ENCODE peak calls at places on chromosomes 1 and 21, in five cellular contexts. R is cardiac fibroblast, L is osteoblast, A is fibroblast of the aortic adventitia, X is epithelial cell of esophagus. F is an unnamed sample.
A peak's percentile ranks its signal among the peaks of the same experiment; 100 is the strongest.

GRCh38 chr21:25772680-25773079 is 37.9 kb downstream of the GABPA start:
- DNase-seq in R (no peak), L (no peak), A (no peak), X (peak; percentile 52), F (no peak)

GRCh38 chr1:109228167-109228566 is 14.4 kb downstream of the SARS1 start:
- DNase-seq in R (no peak), L (peak; percentile 61), A (no peak), X (no peak), F (no peak)

GRCh38 chr1:162663589-162664030 is 31.3 kb downstream of the DDR2 start:
- DNase-seq in R (peak; percentile 82), L (peak; percentile 58), A (peak; percentile 93), X (peak; percentile 53), F (peak; percentile 81)

GRCh38 chr1:192448026-192448578 is 127.5 kb upstream of the RGS1 start:
- DNase-seq in R (no peak), L (no peak), A (no peak), X (no peak), F (no peak)

GRCh38 chr1:198890531-198890930 is 251.7 kb downstream of the PTPRC start:
- DNase-seq in R (peak; percentile 32), L (no peak), A (peak; percentile 65), X (peak; percentile 52), F (no peak)

GRCh38 chr1:87392241-87393192 is 63.8 kb downstream of the LMO4 start:
- DNase-seq in R (peak; percentile 51), L (peak; percentile 86), A (peak; percentile 20), X (peak; percentile 80), F (no peak)

GRCh38 chr1:119853155-119853554 is 41.9 kb upstream of the REG4 start:
- DNase-seq in R (no peak), L (no peak), A (no peak), X (no peak), F (no peak)

GRCh38 chr1:66732407-66733166 is 19.7 kb upstream of the DYNLT5 start:
- DNase-seq in R (no peak), L (no peak), A (no peak), X (peak; percentile 71), F (no peak)

GRCh38 chr1:109198043-109198695 is 15.5 kb upstream of the SARS1 start:
- DNase-seq in R (peak; percentile 86), L (peak; percentile 92), A (peak; percentile 93), X (peak; percentile 96), F (peak; percentile 71)

GRCh38 chr1:226479432-226479831 is 69.1 kb upstream of the STUM start:
- DNase-seq in R (no peak), L (no peak), A (no peak), X (peak; percentile 90), F (no peak)

GRCh38 chr1:117605811-117606607 is at the start of gene TENT5C:
- DNase-seq in R (peak; percentile 98), L (peak; percentile 99), A (peak; percentile 95), X (peak; percentile 97), F (peak; percentile 82)

GRCh38 chr1:156320560-156320959 is 17.5 kb downstream of the CCT3 start:
- DNase-seq in R (no peak), L (no peak), A (no peak), X (no peak), F (no peak)

GRCh38 chr1:235901461-235901860 is 34.8 kb upstream of the LYST start:
- DNase-seq in R (no peak), L (no peak), A (peak; percentile 66), X (no peak), F (no peak)

GRCh38 chr21:31537872-31538576 is 121.5 kb upstream of the SOD1 start:
- DNase-seq in R (no peak), L (no peak), A (no peak), X (no peak), F (no peak)

GRCh38 chr21:30408782-30409494 is 13.1 kb downstream of the KRTAP13-1 start:
- DNase-seq in R (peak; percentile 81), L (peak; percentile 25), A (peak; percentile 1), X (peak; percentile 94), F (no peak)

GRCh38 chr1:15714438-15715136 is 21.5 kb upstream of the SLC25A34 start:
- DNase-seq in R (peak; percentile 89), L (peak; percentile 88), A (peak; percentile 83), X (no peak), F (peak; percentile 7)

GRCh38 chr1:206982216-206982615 is 12.0 kb upstream of the FCAMR start:
- DNase-seq in R (peak; percentile 54), L (no peak), A (peak; percentile 40), X (peak; percentile 59), F (peak; percentile 8)

GRCh38 chr1:218568962-218569530 is 223.9 kb downstream of the TGFB2 start:
- DNase-seq in R (no peak), L (peak; percentile 30), A (no peak), X (no peak), F (no peak)

DNA sequence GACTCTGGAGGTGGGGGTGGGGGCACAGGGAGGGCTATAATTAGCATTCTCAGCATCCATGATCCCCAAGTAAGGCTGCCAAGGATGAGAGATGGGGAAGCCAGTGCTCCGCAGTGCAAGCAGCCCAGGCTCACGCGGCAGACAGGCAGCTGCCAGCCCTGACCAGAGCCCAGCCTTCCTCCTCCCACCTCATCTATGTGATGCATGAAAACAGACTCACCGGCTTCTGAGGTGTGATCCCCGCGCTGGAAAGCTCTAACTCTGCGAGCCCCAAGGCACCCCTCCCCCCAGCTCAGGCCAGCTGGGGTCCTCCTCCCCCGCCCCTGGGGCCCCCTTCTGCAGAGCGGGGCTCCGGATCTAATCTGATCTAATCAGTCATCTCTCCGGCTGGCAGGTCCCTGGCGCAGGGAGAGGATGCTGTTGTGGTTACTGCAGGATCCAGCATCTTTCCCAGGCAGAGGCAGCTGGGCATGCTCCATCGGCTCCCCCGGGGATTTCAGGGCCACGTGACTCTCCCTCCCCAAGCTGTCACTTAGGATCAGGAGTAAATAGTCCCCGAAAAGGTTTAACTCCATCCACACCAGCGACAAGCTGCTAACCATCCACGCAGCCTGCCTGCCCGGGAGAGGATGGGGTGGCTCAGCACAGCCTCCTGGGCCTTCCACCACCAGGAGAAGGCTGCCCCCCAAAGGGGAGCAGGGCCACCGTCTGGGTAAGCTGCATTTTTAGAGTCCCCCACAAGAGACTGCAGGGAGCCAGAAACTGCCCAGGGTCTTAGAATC is at the start of gene PLEKHA6:
- DNase-seq in R (peak; percentile 65), L (peak; percentile 88), A (peak; percentile 67), X (no peak), F (peak; percentile 18)
- H3K4me3 ChIP-seq in R (no peak within 1 kb of the TSS), L (no peak within 1 kb of the TSS), A (no peak within 1 kb of the TSS), X (no peak within 1 kb of the TSS), F (peak within 1 kb of the TSS; percentile 41)

DNA sequence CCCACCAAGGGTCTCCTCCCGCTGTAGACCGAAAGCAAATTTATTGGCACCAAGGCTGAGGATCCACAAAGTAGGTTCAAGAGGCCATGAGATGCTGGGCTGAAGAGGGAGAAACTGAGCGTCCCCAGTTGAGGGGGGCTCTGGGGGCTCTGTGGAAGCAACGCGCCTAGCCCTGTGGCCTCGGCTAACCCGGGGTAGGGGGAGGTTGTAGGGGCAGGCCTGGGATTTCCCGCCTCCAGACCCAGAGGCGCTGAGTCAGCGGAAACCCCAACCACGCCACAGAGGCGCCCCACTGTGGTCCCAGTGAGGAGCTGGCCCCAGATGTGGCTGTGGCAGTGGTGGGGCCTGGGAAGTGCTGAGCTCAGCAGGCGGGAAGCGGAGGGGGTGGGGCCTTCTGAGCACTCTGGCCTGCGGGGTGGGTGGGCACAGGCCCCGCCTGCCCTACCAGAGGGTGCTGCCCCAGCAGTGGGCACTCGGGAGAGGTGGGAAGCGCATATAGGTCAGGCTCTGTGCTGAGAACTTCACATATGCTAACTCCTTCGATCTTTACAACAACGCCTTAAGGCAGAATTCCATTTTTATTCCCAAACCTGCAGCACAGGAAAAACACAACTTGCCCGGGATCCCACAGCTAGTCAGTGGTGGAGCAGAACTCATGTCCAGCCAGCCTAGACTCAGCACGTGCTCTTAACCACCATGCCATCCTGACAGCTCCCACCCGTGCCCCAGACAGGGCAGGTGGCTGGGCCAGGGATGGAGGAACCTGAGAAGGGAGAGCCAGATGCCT is 1.5 kb upstream of the COL16A1 start:
- DNase-seq in R (peak; percentile 62), L (peak; percentile 89), A (peak; percentile 60), X (peak; percentile 58), F (no peak)
- TF ChIP-seq CTCF in R (peak; percentile 40), L (peak; percentile 38), A (peak; percentile 43), X (peak; percentile 47), F (peak; percentile 56)

GRCh38 chr1:231590453-231591198 is 36.0 kb upstream of the DISC1 start:
- DNase-seq in R (peak; percentile 83), L (peak; percentile 46), A (peak; percentile 86), X (peak; percentile 79), F (peak; percentile 39)

GRCh38 chr1:231594123-231594522 is 32.5 kb upstream of the DISC1 start:
- DNase-seq in R (no peak), L (no peak), A (no peak), X (no peak), F (no peak)

GRCh38 chr1:231592809-231593208 is 33.8 kb upstream of the DISC1 start:
- DNase-seq in R (no peak), L (no peak), A (no peak), X (no peak), F (no peak)

GRCh38 chr1:231594749-231595148 is 31.8 kb upstream of the DISC1 start:
- DNase-seq in R (no peak), L (no peak), A (no peak), X (no peak), F (no peak)

DNA sequence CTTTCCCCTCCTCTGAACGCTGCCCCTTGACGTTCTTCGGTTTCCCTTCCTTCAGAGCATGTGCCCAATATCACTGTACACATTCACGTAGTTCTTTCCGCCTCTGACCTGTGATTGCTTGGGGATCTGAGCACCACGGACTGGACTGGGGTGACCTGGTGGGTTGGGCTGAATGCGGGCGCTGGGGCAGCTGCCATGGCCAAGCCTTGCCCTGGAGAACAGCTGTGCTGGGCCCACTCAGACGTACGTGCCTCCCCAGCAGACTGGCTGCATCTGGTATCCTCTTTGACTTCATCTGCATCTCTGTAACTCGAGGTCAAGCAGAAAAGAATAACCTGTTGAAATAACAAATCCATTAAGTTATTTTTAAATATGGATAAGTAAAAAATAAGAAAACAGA is 35.1 kb upstream of the DISC1 start:
- DNase-seq in R (no peak), L (no peak), A (no peak), X (no peak), F (no peak)
- H3K4me3 ChIP-seq in R (no peak overlapping the region), L (no peak overlapping the region), A (no peak overlapping the region), X (no peak overlapping the region), F (no peak overlapping the region)

GRCh38 chr21:28518620-28519019 is 474.1 kb downstream of the LTN1 start:
- DNase-seq in R (peak; percentile 20), L (peak; percentile 77), A (peak; percentile 52), X (peak; percentile 22), F (no peak)

GRCh38 chr21:28523367-28523766 is 469.3 kb downstream of the LTN1 start:
- DNase-seq in R (peak; percentile 10), L (no peak), A (peak; percentile 45), X (no peak), F (no peak)

GRCh38 chr21:28516996-28517592 is 475.6 kb downstream of the LTN1 start:
- DNase-seq in R (peak; percentile 57), L (no peak), A (no peak), X (peak; percentile 71), F (no peak)

GRCh38 chr21:28521932-28522826 is 470.5 kb downstream of the LTN1 start:
- DNase-seq in R (peak; percentile 70), L (peak; percentile 37), A (peak; percentile 88), X (peak; percentile 51), F (peak; percentile 60)
- TF ChIP-seq CTCF in R (peak; percentile 70), L (peak; percentile 73), A (peak; percentile 70), X (peak; percentile 55), F (peak; percentile 72)

F was measured in AG09309.